ENCODE peak calls at places on chromosomes 3 and 15, in eight cellular contexts. T is AG10803; P is hepatocyte; O is SW480; S is activated naive CD8-positive, alpha-beta T cell treated with anti-CD3 and anti-CD28 coated beads, Interleukin-2, amount 50 U/mL, for 24 hours; R is NCI-H2081; K is GM10248; Y is anterior cingulate cortex. I is an unnamed sample.
A peak's percentile ranks its signal among the peaks of the same experiment; 100 is the strongest.

GRCh38 chr15:75104804-75105557 is 81.6 kb downstream of the PPCDC start:
- DNase-seq in S (peak; percentile 50), R (no peak), K (peak; percentile 83), O (peak; percentile 85), T (peak; percentile 82), P (peak; percentile 80), Y (no peak), I (peak; percentile 48)

GRCh38 chr3:180142041-180142440 is 105.3 kb upstream of the PEX5L start:
- DNase-seq in Y (no peak), R (no peak), K (no peak), T (peak; percentile 0), O (no peak), P (no peak), S (no peak), I (no peak)

GRCh38 chr15:73912030-73912596 is 14.1 kb upstream of the LOXL1 start:
- DNase-seq in P (no peak), O (no peak), Y (no peak), K (no peak), T (no peak), R (no peak), S (no peak), I (no peak)

GRCh38 chr3:185316740-185317407 is 46.1 kb upstream of the MAP3K13 start:
- DNase-seq in P (no peak), O (no peak), S (no peak), Y (no peak), T (no peak), K (no peak), R (no peak), I (no peak)

GRCh38 chr15:47750030-47750739 is 32.9 kb downstream of the SEMA6D start:
- DNase-seq in R (no peak), K (no peak), O (no peak), P (peak; percentile 61), T (peak; percentile 82), S (no peak), Y (no peak), I (peak; percentile 59)

GRCh38 chr3:16665282-16665741 is 60.1 kb upstream of the DAZL start:
- DNase-seq in O (peak; percentile 80), K (no peak), T (peak; percentile 59), Y (no peak), R (no peak), S (no peak), P (peak; percentile 78), I (peak; percentile 19)

GRCh38 chr3:156681003-156681402 is 6.6 kb downstream of the TIPARP start:
- DNase-seq in K (no peak), P (peak; percentile 73), T (peak; percentile 93), S (no peak), O (peak; percentile 60), Y (no peak), R (peak; percentile 85), I (no peak)

GRCh38 chr15:39028069-39028468 is 463.5 kb upstream of the RASGRP1 start:
- DNase-seq in P (no peak), T (peak; percentile 53), O (no peak), K (no peak), Y (no peak), R (no peak), S (no peak), I (peak; percentile 35)

GRCh38 chr15:73786518-73786917 is 33.4 kb upstream of the INSYN1 start:
- DNase-seq in S (no peak), Y (peak; percentile 58), K (no peak), O (no peak), R (no peak), T (no peak), P (no peak), I (no peak)

GRCh38 chr3:30167511-30168135 is 438.8 kb upstream of the TGFBR2 start:
- DNase-seq in R (no peak), Y (peak; percentile 4), T (peak; percentile 49), K (no peak), P (no peak), O (peak; percentile 58), S (no peak), I (no peak)

GRCh38 chr3:167406876-167407492 is 26.9 kb upstream of the ZBBX start:
- DNase-seq in K (peak; percentile 3), Y (peak; percentile 83), S (peak; percentile 3), R (peak; percentile 74), O (peak; percentile 71), T (peak; percentile 20), P (peak; percentile 80), I (no peak)

I was measured in HS-27A.